ENCODE peak calls at places on chromosomes 4 and X, in ten cellular contexts. B, R, C, I, P, O, V, J, D and H are unnamed samples.
A peak's percentile ranks its signal among the peaks of the same experiment; 100 is the strongest.

GRCh38 chr4:30953799-30954198 is 233.6 kb downstream of the PCDH7 start:
- DNase-seq in B (no peak), R (no peak), C (no peak), I (no peak), P (no peak), O (no peak), V (no peak), J (no peak), D (peak; percentile 35), H (no peak)

GRCh38 chr4:99275050-99275449 is 15.7 kb downstream of the ADH1A start:
- DNase-seq in B (no peak), R (no peak), C (no peak), I (no peak), P (no peak), O (no peak), V (no peak), J (no peak), D (no peak), H (no peak)

GRCh38 chr4:173367285-173367684 is 3.5 kb upstream of the SAP30 start:
- DNase-seq in B (no peak), R (no peak), C (no peak), I (no peak), P (no peak), O (no peak), V (no peak), J (no peak), D (no peak), H (no peak)

GRCh38 chrX:53265771-53266170 is 15.6 kb downstream of the IQSEC2 start:
- DNase-seq in B (no peak), R (no peak), C (no peak), I (no peak), P (no peak), O (peak; percentile 1), V (no peak), J (no peak), D (no peak), H (no peak)

GRCh38 chrX:120308959-120309872 is 2.0 kb downstream of the TMEM255A start:
- DNase-seq in B (peak; percentile 70), R (peak; percentile 70), C (peak; percentile 36), I (peak; percentile 88), P (peak; percentile 54), O (peak; percentile 32), V (peak; percentile 65), J (no peak), D (peak; percentile 51), H (peak; percentile 67)

GRCh38 chr4:7395635-7396034 is 39.1 kb downstream of the PSAPL1 start:
- DNase-seq in B (no peak), R (no peak), C (no peak), I (no peak), P (no peak), O (no peak), V (peak; percentile 5), J (no peak), D (no peak), H (no peak)

GRCh38 chr4:21012851-21013331 is 312.6 kb downstream of the PACRGL start:
- DNase-seq in B (no peak), R (no peak), C (no peak), I (no peak), P (no peak), O (peak; percentile 51), V (no peak), J (no peak), D (no peak), H (no peak)

GRCh38 chrX:13081385-13082285 is 37.2 kb upstream of the FAM9C start:
- DNase-seq in B (no peak), R (peak; percentile 58), C (no peak), I (no peak), P (no peak), O (no peak), V (no peak), J (no peak), D (no peak), H (peak; percentile 53)

GRCh38 chr4:185805262-185805802 is 6.7 kb downstream of the SORBS2 start:
- DNase-seq in B (no peak), R (no peak), C (no peak), I (no peak), P (no peak), O (no peak), V (no peak), J (no peak), D (no peak), H (no peak)

GRCh38 chrX:74902806-74903205 is 22.4 kb downstream of the NEXMIF start:
- DNase-seq in B (no peak), R (no peak), C (no peak), I (no peak), P (no peak), O (no peak), V (peak; percentile 43), J (no peak), D (peak; percentile 55), H (no peak)